ENCODE peak calls at places on chromosomes 7 and 10, in ten cellular contexts. E is activated naive CD4-positive, alpha-beta T cell treated with anti-CD3 and anti-CD28 coated beads for 36 hours; S is kidney glomerular epithelial cell; J is Panc1; T is smooth muscle cell of the brain vasculature; Q is fibroblast of the aortic adventitia; F is heart right ventricle; X is lower lobe of right lung; V is memory B cell; P is right lobe of liver. N is an unnamed sample.

GRCh38 chr10:122178655-122179054 is 92.4 kb upstream of the BTBD16 start:
- DNase-seq in E (no peak), S (no peak), J (no peak), T (no peak), Q (no peak), F (no peak), X (no peak), V (no peak), P (no peak), N (no peak)

GRCh38 chr7:149637911-149638565 is 135.3 kb downstream of the ZNF467 start:
- DNase-seq in E (no peak), S (no peak), J (no peak), T (no peak), Q (no peak), F (no peak), X (no peak), V (no peak), P (no peak), N (no peak)

GRCh38 chr7:69795932-69796331 is 197.7 kb downstream of the AUTS2 start:
- DNase-seq in E (no peak), S (no peak), J (no peak), T (no peak), Q (no peak), F (no peak), X (no peak), V (no peak), P (no peak), N (no peak)

GRCh38 chr10:110657968-110658691 is 14.0 kb downstream of the RBM20 start:
- DNase-seq in E (no peak), S (no peak), J (no peak), T (no peak), Q (no peak), F (no peak), X (no peak), V (no peak), P (no peak), N (no peak)

GRCh38 chr10:59176241-59177030 is at the start of gene PHYHIPL:
- DNase-seq in E (no peak), S (peak; percentile 3), J (no peak), T (no peak), Q (no peak), F (no peak), X (peak; percentile 17), V (no peak), P (peak; percentile 63), N (no peak)

GRCh38 chr7:24946467-24946866 is 33.5 kb downstream of the OSBPL3 start:
- DNase-seq in E (no peak), S (no peak), J (no peak), T (no peak), Q (no peak), F (no peak), X (no peak), V (no peak), P (no peak), N (no peak)

GRCh38 chr7:57415326-57415725 is 34.7 kb upstream of the ZNF716 start:
- DNase-seq in E (no peak), S (no peak), J (no peak), T (no peak), Q (no peak), F (no peak), X (no peak), V (no peak), P (no peak), N (no peak)

GRCh38 chr10:62632071-62632809 is 172.3 kb upstream of the ADO start:
- DNase-seq in E (peak; percentile 69), S (no peak), J (no peak), T (no peak), Q (no peak), F (peak; percentile 77), X (peak; percentile 71), V (peak; percentile 56), P (no peak), N (no peak)

GRCh38 chr7:100822236-100823139 is 4.8 kb downstream of the EPHB4 start:
- DNase-seq in E (no peak), S (no peak), J (no peak), T (no peak), Q (no peak), F (no peak), X (no peak), V (no peak), P (peak; percentile 80), N (no peak)

GRCh38 chr10:34286136-34286739 is 528.9 kb downstream of the PARD3 start:
- DNase-seq in E (peak; percentile 11), S (no peak), J (no peak), T (no peak), Q (no peak), F (no peak), X (no peak), V (no peak), P (no peak), N (no peak)

GRCh38 chr7:75611557-75612178 is 119.5 kb downstream of the SPDYE5 start:
- DNase-seq in E (no peak), S (no peak), J (no peak), T (no peak), Q (no peak), F (peak; percentile 86), X (peak; percentile 81), V (no peak), P (peak; percentile 98), N (peak; percentile 30)

N was measured in pulmonary artery endothelial cell.